ENCODE peak calls at places on chromosomes 13 and 19, in ten cellular contexts. N, I, J, K, B, L, Y, P, G and A are unnamed samples.

GRCh38 chr13:109148243-109148642 is 518.8 kb downstream of the MYO16 start:
- DNase-seq in Y (peak), G (no peak), L (no peak), J (no peak), I (peak), P (no peak), N (no peak), K (no peak), B (no peak), A (no peak)

GRCh38 chr13:32098275-32098674 is 66.7 kb downstream of the FRY start:
- DNase-seq in N (peak), P (no peak), I (peak), B (no peak), L (no peak), Y (no peak), K (no peak), J (no peak), G (no peak), A (no peak)

GRCh38 chr19:4970558-4971423 is 1.9 kb downstream of the KDM4B start:
- DNase-seq in L (peak), I (peak), P (peak), K (peak), Y (peak), G (no peak), J (peak), B (no peak), N (peak), A (no peak)

GRCh38 chr13:25654332-25654731 is 282.6 kb downstream of the ATP8A2 start:
- DNase-seq in J (no peak), Y (peak), G (no peak), B (no peak), N (no peak), K (no peak), P (no peak), I (no peak), L (no peak), A (no peak)

GRCh38 chr19:5484398-5485285 is 29.4 kb downstream of the ZNRF4 start:
- DNase-seq in Y (no peak), G (no peak), J (no peak), K (no peak), B (no peak), P (no peak), L (peak), N (peak), I (no peak), A (no peak)

GRCh38 chr19:49889687-49890348 is 6.9 kb downstream of the IL4I1 start:
- DNase-seq in I (peak), J (peak), Y (no peak), G (no peak), P (no peak), L (peak), N (peak), B (peak), K (peak), A (peak)

GRCh38 chr13:59236979-59237378 is 926.7 kb downstream of the DIAPH3 start:
- DNase-seq in I (no peak), J (no peak), G (no peak), L (no peak), P (no peak), N (no peak), K (no peak), Y (no peak), B (no peak), A (no peak)

GRCh38 chr13:95099541-95099940 is 201.7 kb downstream of the ABCC4 start:
- DNase-seq in Y (peak), J (no peak), B (no peak), I (peak), N (no peak), L (peak), P (peak), G (no peak), K (no peak), A (no peak)

GRCh38 chr13:27122036-27122435 is 49.6 kb downstream of the USP12 start:
- DNase-seq in G (no peak), I (no peak), P (no peak), Y (no peak), B (no peak), K (no peak), L (no peak), N (no peak), J (no peak), A (no peak)

GRCh38 chr13:89401209-89401810 is 1730.1 kb downstream of the SLITRK5 start:
- DNase-seq in J (no peak), G (no peak), P (no peak), N (no peak), I (peak), B (no peak), L (no peak), Y (peak), K (no peak), A (no peak)

GRCh38 chr19:1873524-1874473 is 10.4 kb upstream of the KLF16 start:
- DNase-seq in J (no peak), I (no peak), G (no peak), Y (no peak), L (peak), N (no peak), P (no peak), B (no peak), K (peak), A (no peak)

GRCh38 chr13:59880468-59880867 is 283.3 kb downstream of the DIAPH3 start:
- DNase-seq in J (no peak), L (no peak), G (no peak), B (no peak), P (no peak), Y (peak), K (no peak), N (no peak), I (peak), A (no peak)

GRCh38 chr13:107992542-107992941 is 222.8 kb downstream of the LIG4 start:
- DNase-seq in G (no peak), I (no peak), N (no peak), J (no peak), K (no peak), Y (peak), B (no peak), L (no peak), P (no peak), A (no peak)

GRCh38 chr13:113862766-113863510 is 938 bp downstream of the GAS6 start:
- DNase-seq in Y (no peak), P (no peak), I (peak), B (peak), J (peak), K (no peak), N (peak), L (peak), G (no peak), A (no peak)

GRCh38 chr19:6521718-6522646 is 8.8 kb upstream of the TNFSF9 start:
- DNase-seq in B (no peak), P (no peak), Y (no peak), I (peak), J (peak), L (peak), G (no peak), N (no peak), K (peak), A (no peak)

GRCh38 chr13:99281811-99282263 is 23.7 kb upstream of the GPR18 start:
- DNase-seq in N (no peak), L (peak), K (peak), G (no peak), I (no peak), J (peak), P (no peak), B (no peak), Y (no peak), A (peak)

GRCh38 chr19:48724796-48725753 is 5.5 kb upstream of the MAMSTR start:
- DNase-seq in N (peak), G (no peak), K (no peak), L (no peak), I (peak), Y (peak), J (peak), B (peak), P (no peak), A (no peak)

GRCh38 chr13:45529758-45530157 is 65.0 kb downstream of the COG3 start:
- DNase-seq in K (no peak), I (no peak), Y (peak), N (no peak), J (no peak), G (no peak), L (no peak), P (no peak), B (no peak), A (no peak)

GRCh38 chr19:54426291-54426918 is 11.1 kb downstream of the TTYH1 start:
- DNase-seq in N (no peak), J (no peak), G (no peak), I (no peak), K (no peak), B (no peak), P (no peak), L (no peak), Y (peak), A (no peak)

GRCh38 chr13:96473463-96474157 is 383.7 kb downstream of the HS6ST3 start:
- DNase-seq in I (peak), L (no peak), P (no peak), K (no peak), N (peak), B (no peak), G (no peak), J (no peak), Y (no peak), A (no peak)

GRCh38 chr19:7197760-7198696 is 96.2 kb downstream of the INSR start:
- DNase-seq in J (peak), N (peak), L (peak), K (peak), P (peak), Y (peak), G (peak), I (peak), B (peak), A (peak)

GRCh38 chr19:46625731-46626130 is 842 bp upstream of the PTGIR start:
- DNase-seq in Y (no peak), J (no peak), P (no peak), B (no peak), K (no peak), N (no peak), G (no peak), I (no peak), L (no peak), A (no peak)

GRCh38 chr19:46622118-46622446 is 2.8 kb downstream of the PTGIR start:
- DNase-seq in Y (no peak), L (no peak), K (no peak), N (no peak), B (no peak), G (no peak), P (no peak), J (no peak), I (no peak), A (no peak)

GRCh38 chr19:46623915-46624502 is 880 bp downstream of the PTGIR start:
- DNase-seq in I (no peak), Y (no peak), J (no peak), L (no peak), B (no peak), P (no peak), N (no peak), G (no peak), K (no peak), A (no peak)

GRCh38 chr19:46626441-46626840 is 1.6 kb upstream of the PTGIR start:
- DNase-seq in N (no peak), K (no peak), G (no peak), P (no peak), J (no peak), I (no peak), Y (no peak), B (no peak), L (no peak), A (no peak)

GRCh38 chr19:46624958-46625661 is at the start of gene PTGIR:
- DNase-seq in N (no peak), I (peak), L (no peak), Y (no peak), G (no peak), K (no peak), B (no peak), J (peak), P (no peak), A (no peak)
- TF ChIP-seq CTCF in N (no peak), I (no peak), L (no peak), Y (no peak), G (no peak), K (no peak), B (no peak), J (no peak), P (no peak), A (no peak)

GRCh38 chr19:2942928-2943640 is 1.7 kb downstream of the ZNF77 start:
- DNase-seq in L (no peak), G (no peak), J (no peak), K (no peak), P (no peak), Y (no peak), B (no peak), N (no peak), I (no peak), A (no peak)

GRCh38 chr19:2945575-2946184 is 909 bp upstream of the ZNF77 start:
- DNase-seq in L (no peak), I (no peak), G (no peak), Y (no peak), K (no peak), J (no peak), N (no peak), P (no peak), B (no peak), A (no peak)

GRCh38 chr19:2944403-2944774 is 382 bp downstream of the ZNF77 start:
- DNase-seq in Y (no peak), P (no peak), B (no peak), G (no peak), L (no peak), N (no peak), K (no peak), J (no peak), I (no peak), A (no peak)

GRCh38 chr19:2949939-2950285 is 5.1 kb upstream of the ZNF77 start:
- DNase-seq in J (no peak), G (no peak), Y (peak), N (peak), K (no peak), I (no peak), L (peak), P (no peak), B (peak), A (no peak)

DNA sequence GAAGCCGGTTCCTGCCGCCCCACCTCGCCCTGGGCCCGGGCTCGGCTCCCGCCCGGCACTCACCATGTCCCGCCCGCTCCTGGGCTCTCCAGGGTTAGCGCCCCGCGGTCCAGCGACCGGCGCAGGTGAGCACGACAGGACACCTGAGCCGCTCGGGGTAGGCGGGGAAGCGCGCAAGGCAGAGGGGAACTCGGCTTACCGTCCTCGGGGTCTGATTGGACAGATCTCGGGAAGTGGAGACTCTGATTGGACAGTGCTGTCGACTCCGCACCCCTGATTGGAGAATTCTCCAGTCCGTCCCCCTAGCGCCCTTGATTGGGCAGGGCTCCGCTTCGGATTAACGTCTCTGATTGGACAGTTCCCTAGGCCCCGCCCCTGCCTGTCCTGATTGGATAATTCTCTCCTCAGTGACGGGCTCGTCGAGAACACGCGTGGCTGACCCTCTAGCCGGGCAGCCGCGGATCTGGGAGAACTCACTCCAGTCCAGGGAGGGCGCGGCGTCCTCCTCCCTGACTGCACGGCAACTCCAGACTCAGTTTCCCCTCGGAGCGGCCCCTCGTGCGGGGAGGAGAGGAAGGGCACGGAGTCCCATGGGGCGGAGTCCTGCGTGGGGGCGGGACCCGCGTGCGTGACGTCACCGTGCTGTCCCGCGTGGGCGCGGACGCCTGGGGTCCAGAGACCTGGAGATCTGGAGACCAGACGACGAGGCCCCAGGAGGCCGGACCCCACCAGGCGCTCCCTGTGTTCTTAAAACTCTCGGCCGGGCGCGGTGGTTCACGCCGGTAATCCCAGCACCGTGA is at the start of gene ZNF77:
- DNase-seq in N (peak), Y (peak), J (peak), K (peak), I (peak), L (peak), P (peak), G (peak), B (peak), A (peak)
- TF ChIP-seq CTCF in N (no peak), Y (no peak), J (no peak), K (no peak), I (no peak), L (no peak), P (no peak), G (no peak), B (no peak), A (no peak)

GRCh38 chr19:30049844-30050667 is 108.0 kb downstream of the URI1 start:
- DNase-seq in L (no peak), G (no peak), N (no peak), J (no peak), I (no peak), K (no peak), B (no peak), P (no peak), Y (no peak), A (no peak)

GRCh38 chr19:30044273-30045259 is 102.5 kb downstream of the URI1 start:
- DNase-seq in G (no peak), L (no peak), Y (no peak), B (no peak), K (no peak), P (no peak), J (no peak), N (no peak), I (no peak), A (no peak)

GRCh38 chr19:30049226-30049625 is 107.2 kb downstream of the URI1 start:
- DNase-seq in K (no peak), J (no peak), Y (no peak), L (no peak), N (no peak), P (no peak), B (no peak), I (no peak), G (no peak), A (no peak)

GRCh38 chr19:30047355-30047895 is 105.4 kb downstream of the URI1 start:
- DNase-seq in K (no peak), L (no peak), Y (no peak), N (no peak), J (peak), P (no peak), I (no peak), B (no peak), G (no peak), A (no peak)

DNA sequence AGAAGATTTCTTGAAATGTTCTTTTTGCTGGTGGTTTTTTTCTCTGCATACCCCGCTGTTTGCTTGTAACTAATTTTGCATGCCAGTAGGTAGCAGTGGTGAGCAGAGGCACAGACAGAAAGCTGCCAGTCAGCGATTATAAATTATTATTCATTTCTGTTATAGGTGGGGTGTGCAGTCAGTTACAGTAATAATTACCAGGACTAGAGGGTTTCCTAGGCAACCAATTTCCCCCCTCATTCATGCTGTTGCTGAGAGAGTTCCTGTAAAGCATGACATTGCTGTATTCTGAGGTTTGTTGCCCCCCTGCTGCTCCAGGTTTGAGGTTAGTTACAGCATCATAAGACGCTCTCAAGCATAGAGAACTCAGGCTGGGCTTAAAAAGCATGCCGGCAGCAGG is 104.5 kb downstream of the URI1 start:
- DNase-seq in J (no peak), I (peak), B (no peak), K (no peak), G (no peak), Y (peak), P (peak), N (no peak), L (no peak), A (no peak)
- TF ChIP-seq CTCF in J (peak), I (peak), B (no peak), K (no peak), G (peak), Y (peak), P (peak), N (peak), L (no peak), A (no peak)

DNA sequence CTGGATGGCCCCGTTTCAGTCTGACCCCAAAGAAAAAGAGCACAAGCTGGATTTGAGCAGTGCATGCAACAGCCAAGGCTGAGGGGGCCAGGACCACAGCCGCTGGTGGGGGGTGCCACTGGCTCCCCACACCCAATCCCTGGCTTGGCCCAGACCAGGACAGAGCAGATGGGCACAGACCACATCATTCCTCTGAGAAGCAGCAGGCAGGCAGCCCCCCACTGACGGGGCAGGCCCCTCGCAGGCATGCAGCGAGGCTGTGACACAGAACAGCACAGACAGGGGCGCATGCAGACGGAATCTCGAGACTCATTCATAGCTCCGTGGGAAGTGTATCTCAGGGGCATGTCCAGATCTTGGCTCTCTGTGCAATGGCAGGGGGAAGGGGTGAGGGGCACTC is 74.9 kb downstream of the IER2 start:
- DNase-seq in N (no peak), J (no peak), K (no peak), P (no peak), G (no peak), Y (no peak), L (no peak), B (no peak), I (no peak), A (no peak)
- TF ChIP-seq CTCF in N (no peak), J (no peak), K (no peak), P (no peak), G (no peak), Y (no peak), L (no peak), B (no peak), I (no peak), A (no peak)

DNA sequence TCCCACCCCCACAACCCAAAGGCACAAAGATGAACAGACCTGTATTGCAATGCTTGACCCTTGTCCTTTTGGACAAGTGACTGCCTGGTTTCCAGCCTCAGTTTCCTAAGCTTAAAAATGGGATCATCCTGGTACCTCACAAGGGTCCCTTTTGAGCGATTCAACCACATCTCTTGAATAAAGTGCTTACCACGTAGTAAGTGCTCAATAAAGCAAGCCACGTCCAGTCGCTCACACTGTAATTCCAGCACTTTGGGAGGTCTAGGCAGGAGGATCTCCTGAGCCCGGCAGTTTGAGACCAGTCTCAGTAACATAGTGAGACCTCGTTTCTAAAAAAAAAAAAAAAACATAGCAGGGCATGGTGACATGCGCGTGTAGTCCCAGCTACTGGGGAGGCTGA is 1.2 kb downstream of the DLL3 start:
- DNase-seq in B (no peak), I (no peak), Y (no peak), K (no peak), N (no peak), L (no peak), P (no peak), J (no peak), G (no peak), A (no peak)
- TF ChIP-seq CTCF in B (no peak), I (no peak), Y (no peak), K (no peak), N (no peak), L (no peak), P (no peak), J (no peak), G (no peak), A (no peak)